ENCODE peak calls at places on chromosomes 6 and 20, in ten cellular contexts. X, S, Z, B, R, A, O, D, P and W are unnamed samples.

GRCh38 chr6:51339728-51340127 is 521.1 kb downstream of the TFAP2B start:
- DNase-seq in Z (no peak), B (no peak), S (no peak), X (no peak), D (no peak), O (no peak), R (no peak), A (no peak), P (peak; percentile 0), W (no peak)

GRCh38 chr20:48556956-48557355 is 270.8 kb downstream of the PREX1 start:
- DNase-seq in S (no peak), P (no peak), R (no peak), X (no peak), A (peak; percentile 23), D (no peak), Z (no peak), B (no peak), O (no peak), W (no peak)

GRCh38 chr20:23270427-23270911 is 80.1 kb upstream of the NXT1 start:
- DNase-seq in A (no peak), B (peak; percentile 43), O (no peak), S (peak; percentile 30), P (no peak), X (no peak), D (peak; percentile 17), R (peak; percentile 91), Z (no peak), W (peak; percentile 49)

GRCh38 chr6:77620290-77620882 is 32.5 kb upstream of the MEI4 start:
- DNase-seq in D (no peak), R (peak; percentile 7), P (peak; percentile 47), B (no peak), Z (no peak), O (peak; percentile 23), S (peak; percentile 44), X (no peak), A (peak; percentile 7), W (no peak)

GRCh38 chr6:118319890-118320289 is 228.2 kb upstream of the PLN start:
- DNase-seq in A (no peak), R (no peak), Z (no peak), S (no peak), X (no peak), P (peak; percentile 5), O (no peak), D (no peak), B (no peak), W (no peak)

GRCh38 chr6:79173378-79173777 is 61.1 kb downstream of the HMGN3 start:
- DNase-seq in A (no peak), R (no peak), D (no peak), O (no peak), Z (no peak), S (no peak), X (no peak), B (no peak), P (no peak), W (no peak)

GRCh38 chr6:113642714-113643442 is 214.3 kb upstream of the MARCKS start:
- DNase-seq in P (peak; percentile 92), X (no peak), Z (no peak), A (no peak), B (no peak), D (no peak), O (no peak), S (no peak), R (no peak), W (no peak)

GRCh38 chr20:20685635-20686034 is 26.8 kb downstream of the RALGAPA2 start:
- DNase-seq in Z (no peak), D (peak; percentile 22), B (no peak), S (no peak), O (no peak), A (no peak), R (no peak), X (no peak), P (no peak), W (no peak)

GRCh38 chr20:38804682-38805501 is 605 bp upstream of the PPP1R16B start:
- DNase-seq in D (no peak), P (no peak), X (no peak), Z (peak; percentile 77), A (no peak), B (no peak), O (no peak), R (no peak), S (peak; percentile 62), W (peak; percentile 86)

GRCh38 chr6:74510878-74511277 is 695.0 kb downstream of the COL12A1 start:
- DNase-seq in A (no peak), O (no peak), P (no peak), S (no peak), B (no peak), D (peak; percentile 13), X (no peak), R (no peak), Z (no peak), W (no peak)

GRCh38 chr6:89518352-89519055 is 85.6 kb downstream of the ANKRD6 start:
- DNase-seq in S (no peak), B (no peak), Z (no peak), R (no peak), X (no peak), D (no peak), A (no peak), P (no peak), O (no peak), W (no peak)

GRCh38 chr6:7723041-7723447 is 2.9 kb upstream of the BMP6 start:
- DNase-seq in R (peak; percentile 85), O (peak; percentile 85), Z (no peak), S (peak; percentile 81), X (peak; percentile 83), P (peak; percentile 79), D (peak; percentile 91), A (peak; percentile 85), B (peak; percentile 92), W (peak; percentile 97)

GRCh38 chr6:7720346-7720745 is 5.6 kb upstream of the BMP6 start:
- DNase-seq in O (no peak), D (no peak), S (no peak), P (no peak), Z (no peak), R (no peak), B (no peak), X (no peak), A (no peak), W (no peak)

GRCh38 chr6:7719364-7719763 is 6.5 kb upstream of the BMP6 start:
- DNase-seq in B (no peak), X (no peak), A (no peak), S (no peak), D (no peak), P (no peak), Z (no peak), R (no peak), O (no peak), W (no peak)

GRCh38 chr6:7723554-7723953 is 2.3 kb upstream of the BMP6 start:
- DNase-seq in X (no peak), Z (no peak), D (no peak), B (no peak), A (no peak), S (no peak), O (no peak), P (no peak), R (no peak), W (no peak)

DNA sequence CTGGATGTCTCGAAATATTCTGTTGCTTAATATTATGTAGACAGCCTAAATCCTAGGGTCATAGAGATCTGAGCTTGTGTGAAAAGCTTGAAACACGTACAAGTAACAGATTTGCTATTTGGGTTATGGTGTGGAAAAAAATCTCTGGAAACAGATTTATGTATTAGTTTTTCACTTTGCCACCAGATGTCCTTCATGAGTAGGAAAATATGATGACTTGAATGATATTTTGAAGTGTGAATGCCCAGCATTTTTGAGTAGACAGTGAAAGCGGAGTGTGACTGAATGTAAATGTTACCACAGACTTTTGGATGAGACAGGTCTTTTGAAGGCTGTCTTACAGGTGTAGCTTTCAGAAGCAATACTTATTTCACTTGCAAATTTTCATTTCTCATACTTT is 4.2 kb upstream of the BMP6 start:
- DNase-seq in O (peak; percentile 31), Z (no peak), X (no peak), P (peak; percentile 21), B (no peak), S (no peak), D (peak; percentile 71), A (no peak), R (peak; percentile 34), W (no peak)
- TF ChIP-seq CTCF in O (peak; percentile 16), Z (no peak), X (peak; percentile 31), P (no peak), B (no peak), S (peak; percentile 36), D (peak; percentile 59), A (no peak), R (peak; percentile 34), W (no peak)

DNA sequence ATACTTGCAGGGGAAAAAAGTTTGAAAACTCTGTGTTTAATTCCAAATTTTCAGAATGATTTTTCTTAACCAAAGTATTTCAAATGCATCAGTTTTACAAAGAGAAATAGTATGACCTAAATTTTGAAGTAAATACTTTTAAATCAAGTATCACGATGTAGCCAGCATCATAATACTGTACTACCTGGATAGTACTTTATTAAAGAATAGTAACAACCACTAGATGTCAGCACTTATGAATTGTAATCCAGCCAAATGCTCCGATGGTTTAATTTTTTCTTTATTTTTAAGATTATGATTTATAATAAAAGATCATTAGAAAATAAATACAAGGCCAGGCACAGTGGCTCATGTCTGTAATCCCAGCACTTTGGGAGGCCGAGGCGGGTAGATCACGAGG is 37.2 kb upstream of the HACE1 start:
- DNase-seq in D (no peak), X (no peak), A (no peak), O (no peak), P (no peak), S (no peak), Z (no peak), B (no peak), R (peak; percentile 6), W (no peak)
- TF ChIP-seq CTCF in D (peak; percentile 33), X (no peak), A (no peak), O (peak; percentile 36), P (peak; percentile 40), S (peak; percentile 28), Z (no peak), B (no peak), R (peak; percentile 36), W (no peak)

GRCh38 chr6:62775427-62776022 is 435.7 kb upstream of the FKBP1C start:
- DNase-seq in B (no peak), Z (no peak), A (no peak), X (no peak), O (peak; percentile 0), S (no peak), P (peak; percentile 17), R (no peak), D (no peak), W (no peak)
- TF ChIP-seq CTCF in B (peak; percentile 16), Z (no peak), A (peak; percentile 68), X (no peak), O (peak; percentile 31), S (peak; percentile 68), P (peak; percentile 47), R (no peak), D (peak; percentile 35), W (no peak)

DNA sequence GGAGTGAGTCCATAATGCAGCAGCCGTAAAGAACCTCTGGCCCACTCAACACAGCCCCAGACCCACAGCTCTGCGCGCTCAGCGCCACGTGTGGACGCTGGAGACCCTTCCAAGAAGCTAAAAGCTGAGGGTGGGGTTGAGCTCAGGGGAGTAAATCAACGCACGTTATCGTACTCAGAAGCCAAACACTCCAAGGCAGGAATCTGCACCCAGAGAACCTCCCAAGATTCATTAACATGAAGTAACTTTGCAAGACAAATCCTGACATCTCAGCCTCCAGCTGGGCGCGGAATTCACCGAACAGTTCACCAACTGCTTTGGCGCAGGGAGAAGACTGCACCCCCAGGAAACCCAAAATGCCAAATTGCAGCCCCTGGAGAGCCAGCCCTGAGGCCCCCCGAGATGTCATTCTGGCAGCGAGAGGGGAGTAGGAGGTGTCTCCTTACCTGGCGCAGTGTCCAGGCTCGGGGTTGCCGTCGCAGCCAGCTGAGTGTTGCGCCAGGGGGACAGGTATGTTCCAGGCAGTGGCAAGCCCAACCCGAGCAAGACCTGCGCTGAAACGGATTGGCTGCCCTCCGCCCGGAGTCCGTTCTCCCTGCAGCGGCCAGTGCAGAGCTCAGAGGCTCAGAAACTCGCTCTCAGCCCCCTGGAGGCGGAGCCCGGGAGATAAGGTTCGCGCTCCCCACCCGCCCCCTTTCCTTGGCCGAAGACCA is at the start of gene COL21A1:
- DNase-seq in R (peak; percentile 39), S (peak; percentile 67), P (peak; percentile 56), O (no peak), B (peak; percentile 76), Z (peak; percentile 68), X (peak; percentile 39), D (no peak), A (peak; percentile 83), W (peak; percentile 25)
- TF ChIP-seq CTCF in R (peak; percentile 55), S (no peak), P (no peak), O (peak; percentile 23), B (peak; percentile 9), Z (no peak), X (peak; percentile 36), D (peak; percentile 38), A (peak; percentile 31), W (no peak)